ENCODE peak calls at places on chromosome 17, in six cellular contexts. V, U, L, W, D and B are unnamed samples.

GRCh38 chr17:30821751-30822723 is 2.5 kb downstream of the CRLF3 start:
- DNase-seq in U (no peak), D (no peak), L (no peak), V (no peak), W (no peak), B (no peak)

GRCh38 chr17:57723427-57724037 is 21.6 kb downstream of the CCDC182 start:
- DNase-seq in L (no peak), V (no peak), U (no peak), D (no peak), W (no peak), B (no peak)

GRCh38 chr17:31281061-31281460 is 16.0 kb downstream of the OMG start:
- DNase-seq in W (no peak), L (no peak), U (no peak), D (no peak), V (no peak), B (no peak)

GRCh38 chr17:78935419-78936323 is 10.5 kb upstream of the TIMP2 start:
- DNase-seq in D (peak; percentile 57), L (peak; percentile 78), U (peak; percentile 26), V (peak; percentile 89), W (no peak), B (peak; percentile 94)

GRCh38 chr17:39618956-39619785 is 7.6 kb upstream of the PPP1R1B start:
- DNase-seq in D (no peak), W (no peak), V (no peak), L (no peak), U (no peak), B (no peak)

GRCh38 chr17:79078476-79079190 is 4.0 kb downstream of the ENGASE start:
- DNase-seq in D (no peak), W (no peak), L (no peak), U (no peak), V (no peak), B (no peak)

GRCh38 chr17:30414486-30414885 is 35.8 kb downstream of the CPD start:
- DNase-seq in D (no peak), V (no peak), W (no peak), U (no peak), L (no peak), B (no peak)

GRCh38 chr17:20191066-20191465 is 181.9 kb downstream of the SPECC1 start:
- DNase-seq in L (no peak), W (no peak), U (no peak), V (no peak), D (no peak), B (no peak)

GRCh38 chr17:49859991-49860953 is 12.4 kb upstream of the TAC4 start:
- DNase-seq in D (no peak), U (no peak), V (no peak), W (peak; percentile 38), L (no peak), B (no peak)

GRCh38 chr17:50285941-50286340 is 11.7 kb downstream of the TMEM92 start:
- DNase-seq in W (no peak), D (no peak), U (no peak), V (no peak), L (no peak), B (no peak)

GRCh38 chr17:550776-551175 is 163.9 kb downstream of the VPS53 start:
- DNase-seq in L (no peak), W (no peak), U (no peak), V (no peak), D (no peak), B (no peak)

GRCh38 chr17:82257473-82257872 is 16.0 kb downstream of the CSNK1D start:
- DNase-seq in U (peak; percentile 73), V (peak; percentile 47), W (peak; percentile 37), D (peak; percentile 56), L (peak; percentile 68), B (no peak)

GRCh38 chr17:48439875-48440505 is 10.0 kb upstream of the SKAP1 start:
- DNase-seq in V (no peak), D (no peak), U (peak; percentile 29), W (no peak), L (no peak), B (no peak)

GRCh38 chr17:35183332-35183731 is 10.9 kb downstream of the SLC35G3 start:
- DNase-seq in W (no peak), U (no peak), V (no peak), D (no peak), L (no peak), B (no peak)

GRCh38 chr17:4872786-4873185 is 26.6 kb upstream of the C17orf107 start:
- DNase-seq in L (no peak), W (no peak), U (no peak), D (no peak), V (no peak), B (no peak)

GRCh38 chr17:12627177-12627629 is 38.5 kb upstream of the MYOCD start:
- DNase-seq in L (no peak), V (peak; percentile 54), U (no peak), D (no peak), W (no peak), B (no peak)

GRCh38 chr17:16886655-16887322 is 85.1 kb downstream of the TNFRSF13B start:
- DNase-seq in W (no peak), V (no peak), U (no peak), L (no peak), D (no peak), B (peak; percentile 42)

GRCh38 chr17:82186221-82186620 is 26.4 kb downstream of the CCDC57 start:
- DNase-seq in W (no peak), V (no peak), L (no peak), D (no peak), U (no peak), B (no peak)

GRCh38 chr17:72843591-72843990 is 248.9 kb downstream of the SLC39A11 start:
- DNase-seq in V (no peak), U (no peak), L (no peak), W (no peak), D (no peak), B (no peak)

GRCh38 chr17:58336456-58337094 is 8.0 kb upstream of the TSPOAP1 start:
- DNase-seq in V (no peak), L (no peak), U (no peak), D (no peak), W (no peak), B (no peak)

GRCh38 chr17:15742921-15743320 is 10.8 kb downstream of the TBC1D26 start:
- DNase-seq in W (no peak), L (no peak), D (no peak), V (no peak), U (peak; percentile 2), B (no peak)

GRCh38 chr17:72393553-72393952 is 272.7 kb downstream of the SOX9 start:
- DNase-seq in V (no peak), W (no peak), U (no peak), L (no peak), D (no peak), B (no peak)

GRCh38 chr17:28059675-28060074 is 17.2 kb downstream of the NLK start:
- DNase-seq in V (no peak), W (no peak), D (no peak), L (no peak), U (no peak), B (no peak)

GRCh38 chr17:4097165-4097960 is 45.5 kb downstream of the ZZEF1 start:
- DNase-seq in U (peak; percentile 50), D (no peak), L (no peak), W (no peak), V (no peak), B (no peak)

DNA sequence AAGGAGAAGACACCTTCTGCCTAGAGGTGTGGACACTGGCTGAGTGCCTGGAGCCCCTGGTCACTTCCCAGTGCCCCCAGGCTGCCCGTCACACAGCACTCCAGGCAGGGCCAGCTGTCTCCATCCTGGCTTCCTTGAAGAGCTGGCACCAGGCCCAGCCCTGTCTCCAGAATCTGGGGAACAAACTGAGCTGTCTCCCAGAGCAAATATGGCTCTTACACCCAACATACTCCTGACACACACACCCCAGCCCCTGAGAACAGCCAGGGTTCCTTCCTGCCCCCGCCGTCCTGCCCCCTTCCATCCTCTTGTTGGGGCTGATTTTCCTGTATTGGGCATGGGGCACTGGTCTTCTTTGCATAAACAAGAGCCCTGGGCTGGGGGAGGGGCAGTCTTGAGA is 9.1 kb downstream of the NHERF1 start:
- DNase-seq in V (no peak), L (no peak), U (no peak), D (peak; percentile 63), W (no peak), B (no peak)
- H3K4me1 ChIP-seq in V (no peaks in the 10 kb centered on the region), L (peaks cover 10% of the 10 kb centered on the region), U (peaks cover 64% of the 10 kb centered on the region), D (peaks cover 43% of the 10 kb centered on the region), W (peaks cover 54% of the 10 kb centered on the region), B (no peaks in the 10 kb centered on the region)

GRCh38 chr17:44972953-44973352 is 4.8 kb upstream of the C1QL1 start:
- DNase-seq in V (no peak), D (no peak), W (no peak), L (no peak), U (no peak), B (no peak)
- H3K27me3 ChIP-seq in V (no peaks in the 10 kb centered on the region), D (peaks cover 3% of the 10 kb centered on the region), W (peaks cover 50% of the 10 kb centered on the region), L (no peaks in the 10 kb centered on the region), U (peaks cover 65% of the 10 kb centered on the region), B (no peaks in the 10 kb centered on the region)

GRCh38 chr17:1735418-1735817 is 7.3 kb upstream of the SERPINF2 start:
- DNase-seq in U (no peak), D (no peak), V (no peak), W (no peak), L (no peak), B (no peak)

GRCh38 chr17:1735834-1736347 is 6.8 kb upstream of the SERPINF2 start:
- DNase-seq in V (no peak), W (no peak), D (no peak), U (no peak), L (no peak), B (no peak)

GRCh38 chr17:1733759-1734158 is 8.9 kb upstream of the SERPINF2 start:
- DNase-seq in V (no peak), L (peak; percentile 13), W (no peak), D (no peak), U (no peak), B (no peak)

GRCh38 chr17:1737531-1738291 is 5.0 kb upstream of the SERPINF2 start:
- DNase-seq in D (no peak), U (no peak), V (no peak), L (peak; percentile 20), W (no peak), B (no peak)

GRCh38 chr17:1736348-1737281 is 6.1 kb upstream of the SERPINF2 start:
- DNase-seq in L (peak; percentile 76), U (peak; percentile 82), D (peak; percentile 75), V (peak; percentile 87), W (no peak), B (no peak)
- H3K4me1 ChIP-seq in L (peaks cover 16% of the 10 kb centered on the region), U (peaks cover 50% of the 10 kb centered on the region), D (peaks cover 14% of the 10 kb centered on the region), V (peaks cover 12% of the 10 kb centered on the region), W (no peaks in the 10 kb centered on the region), B (no peaks in the 10 kb centered on the region)

DNA sequence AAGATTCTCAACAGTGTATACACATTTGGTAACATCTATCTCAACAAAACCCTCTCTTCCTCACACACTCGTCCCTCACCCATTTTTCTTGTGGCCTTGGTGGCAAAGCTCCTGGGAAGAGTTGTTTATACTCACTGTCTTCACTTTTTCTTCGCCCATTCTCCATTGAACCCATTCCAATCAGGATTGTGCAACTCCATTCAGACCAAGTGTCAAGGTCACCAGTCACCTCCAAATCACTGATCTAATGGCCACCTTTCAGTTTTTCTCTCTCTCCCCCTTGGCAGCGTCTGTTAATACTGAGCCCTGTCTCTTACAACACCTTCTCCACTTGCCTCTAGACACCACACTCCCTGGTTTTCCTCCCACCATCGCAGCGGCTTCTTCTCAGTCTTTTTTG is 8.6 kb upstream of the SLC13A5 start:
- DNase-seq in W (no peak), D (no peak), U (no peak), V (no peak), L (no peak), B (no peak)
- H3K27me3 ChIP-seq in W (peaks cover 48% of the 10 kb centered on the region), D (peaks cover 5% of the 10 kb centered on the region), U (peaks cover 17% of the 10 kb centered on the region), V (no peaks in the 10 kb centered on the region), L (no peaks in the 10 kb centered on the region), B (no peaks in the 10 kb centered on the region)